ENCODE peak calls at places on chromosomes 5 and 9, in five cellular contexts. X is cardiac muscle cell, P is heart right ventricle, S is heart left ventricle, I is ascending aorta. U is an unnamed sample.

GRCh38 chr9:135662758-135663450 is at the start of gene LCN9:
- DNase-seq in S (no peak), P (no peak), X (no peak), I (no peak), U (no peak)

GRCh38 chr5:101047181-101047580 is 144.1 kb upstream of the ST8SIA4 start:
- DNase-seq in P (no peak), I (no peak), X (no peak), S (no peak), U (no peak)

GRCh38 chr5:82265052-82265451 is 13.1 kb downstream of the RPS23 start:
- DNase-seq in S (no peak), X (no peak), P (no peak), I (no peak), U (no peak)

GRCh38 chr5:4875942-4876341 is 264.2 kb upstream of the ADAMTS16 start:
- DNase-seq in S (no peak), X (no peak), I (no peak), P (no peak), U (no peak)

GRCh38 chr9:76926324-76926731 is 20.4 kb upstream of the PRUNE2 start:
- DNase-seq in S (no peak), P (no peak), X (no peak), I (peak; percentile 23), U (no peak)

GRCh38 chr5:142857405-142857804 is 87.2 kb downstream of the ARHGAP26 start:
- DNase-seq in X (no peak), P (no peak), S (no peak), I (no peak), U (no peak)

GRCh38 chr5:118371973-118372650 is 616.2 kb downstream of the DTWD2 start:
- DNase-seq in X (no peak), I (no peak), P (peak; percentile 36), S (peak; percentile 35), U (no peak)

GRCh38 chr5:14487896-14488570 is 93.6 kb upstream of the OTULINL start:
- DNase-seq in I (no peak), X (no peak), P (no peak), S (no peak), U (no peak)

GRCh38 chr5:51618234-51618633 is 235.0 kb downstream of the ISL1 start:
- DNase-seq in S (no peak), P (no peak), I (no peak), X (peak; percentile 38), U (no peak)

GRCh38 chr9:109973336-109973735 is 193.3 kb downstream of the PALM2AKAP2 start:
- DNase-seq in I (no peak), X (no peak), P (no peak), S (no peak), U (no peak)

GRCh38 chr9:109974143-109974917 is 194.3 kb downstream of the PALM2AKAP2 start:
- DNase-seq in P (peak; percentile 49), X (no peak), I (no peak), S (peak; percentile 75), U (no peak)

GRCh38 chr9:109974918-109975276 is 194.9 kb downstream of the PALM2AKAP2 start:
- DNase-seq in X (no peak), P (no peak), S (no peak), I (no peak), U (no peak)

GRCh38 chr9:109971226-109971625 is 191.2 kb downstream of the PALM2AKAP2 start:
- DNase-seq in X (no peak), S (no peak), P (no peak), I (no peak), U (no peak)

DNA sequence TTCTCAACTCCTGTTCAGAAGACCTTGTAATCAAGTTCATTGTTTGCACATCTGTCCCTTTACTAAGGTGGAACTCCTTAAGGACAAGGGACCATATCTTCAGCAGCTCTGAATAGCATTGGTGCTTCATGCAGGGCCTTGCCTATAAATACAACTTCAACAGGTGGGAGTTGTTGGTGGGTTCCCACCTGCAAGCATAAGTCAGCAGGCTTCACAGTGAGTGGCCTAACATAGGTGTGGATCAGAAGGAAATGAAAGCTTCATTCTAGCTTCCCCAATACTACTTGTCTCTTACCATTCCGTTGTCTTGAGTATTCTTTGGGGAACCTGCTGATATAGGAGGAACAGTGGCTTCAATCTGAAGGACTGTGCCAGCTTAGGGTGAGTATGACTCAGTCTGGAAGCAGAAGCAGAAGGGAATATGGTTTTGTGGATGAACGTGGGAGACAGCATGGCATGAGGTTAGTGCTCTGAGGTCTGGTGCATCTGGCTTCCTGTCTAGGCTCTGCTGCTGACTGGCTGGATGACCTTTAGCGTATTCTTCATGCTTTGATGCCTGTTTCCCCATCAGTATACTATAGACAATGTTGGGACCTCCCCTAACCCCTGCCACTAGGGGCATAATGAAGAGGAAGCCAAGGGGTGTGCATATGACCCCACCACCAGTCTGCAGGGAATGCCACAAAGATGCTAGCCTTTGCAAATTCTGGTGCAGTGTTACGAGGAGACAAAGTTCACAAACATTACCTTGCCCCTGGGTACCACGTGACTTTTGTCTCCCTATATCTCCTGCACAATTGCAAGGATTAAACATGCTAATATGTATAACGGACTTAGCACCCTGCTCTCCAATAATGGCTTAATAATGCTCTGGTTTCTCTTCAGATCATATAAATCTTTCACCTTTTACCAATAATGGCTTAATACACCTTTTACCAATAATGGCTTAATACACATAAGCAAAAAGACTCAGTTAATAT is 192.3 kb downstream of the PALM2AKAP2 start:
- DNase-seq in S (no peak), I (no peak), X (no peak), P (no peak), U (no peak)
- H3K4me1 ChIP-seq in S (peaks cover 57% of the 10 kb centered on the region), I (no peaks in the 10 kb centered on the region), X (no peaks in the 10 kb centered on the region), P (peaks cover 3% of the 10 kb centered on the region), U (peaks cover 53% of the 10 kb centered on the region)

GRCh38 chr9:72614057-72614456 is 92.6 kb downstream of the TMC1 start:
- DNase-seq in P (no peak), X (no peak), I (no peak), S (no peak), U (no peak)

GRCh38 chr9:72612449-72612848 is 91.0 kb downstream of the TMC1 start:
- DNase-seq in S (no peak), I (no peak), P (no peak), X (no peak), U (no peak)

DNA sequence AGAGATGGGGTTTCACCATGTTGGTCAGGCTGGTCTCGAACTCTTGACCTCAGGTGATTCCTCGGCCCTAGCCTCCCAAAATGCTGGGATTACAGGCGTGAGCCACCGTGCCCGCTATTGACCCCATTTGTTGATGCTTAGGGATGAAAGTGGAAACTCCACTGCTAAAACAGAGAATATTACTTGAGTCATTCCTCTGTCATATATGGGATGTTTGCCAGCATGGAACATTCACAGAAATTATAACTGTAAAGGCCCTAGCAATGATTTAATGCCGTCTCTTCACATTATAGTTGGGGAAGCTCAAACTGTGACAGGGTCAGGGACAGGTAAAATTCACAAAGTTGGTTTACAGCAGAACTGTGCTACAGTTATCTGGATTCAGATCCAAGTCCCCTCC is 94.5 kb downstream of the TMC1 start:
- DNase-seq in S (no peak), I (no peak), X (no peak), P (no peak), U (no peak)
- H3K36me3 ChIP-seq in S (no peaks in the 10 kb centered on the region), I (no peaks in the 10 kb centered on the region), X (no peaks in the 10 kb centered on the region), P (no peaks in the 10 kb centered on the region), U (no peaks in the 10 kb centered on the region)

DNA sequence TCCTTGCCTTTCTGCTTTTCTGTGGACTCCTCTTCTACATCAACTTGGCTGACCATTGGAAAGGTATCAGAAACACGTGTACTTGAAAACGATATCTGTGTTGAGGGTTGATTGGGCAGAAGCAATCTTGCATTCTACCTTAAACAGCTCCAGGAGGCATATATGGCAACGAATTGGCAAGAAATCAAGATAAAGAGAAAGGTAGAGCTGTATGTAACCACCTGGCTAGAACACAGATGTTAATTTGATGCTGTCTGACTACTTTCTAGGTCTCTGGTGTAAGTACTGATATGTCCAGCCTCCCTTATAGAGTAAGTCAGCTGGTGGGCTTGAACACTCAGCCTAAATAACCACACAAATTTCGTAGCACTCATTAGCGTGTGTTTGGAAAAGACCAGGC is 1.3 kb downstream of the MAN1B1 start:
- DNase-seq in I (no peak), P (no peak), X (no peak), S (no peak), U (no peak)
- H3K4me1 ChIP-seq in I (peaks cover 12% of the 10 kb centered on the region), P (peaks cover 6% of the 10 kb centered on the region), X (peaks cover 4% of the 10 kb centered on the region), S (peaks cover 23% of the 10 kb centered on the region), U (peaks cover 29% of the 10 kb centered on the region)

DNA sequence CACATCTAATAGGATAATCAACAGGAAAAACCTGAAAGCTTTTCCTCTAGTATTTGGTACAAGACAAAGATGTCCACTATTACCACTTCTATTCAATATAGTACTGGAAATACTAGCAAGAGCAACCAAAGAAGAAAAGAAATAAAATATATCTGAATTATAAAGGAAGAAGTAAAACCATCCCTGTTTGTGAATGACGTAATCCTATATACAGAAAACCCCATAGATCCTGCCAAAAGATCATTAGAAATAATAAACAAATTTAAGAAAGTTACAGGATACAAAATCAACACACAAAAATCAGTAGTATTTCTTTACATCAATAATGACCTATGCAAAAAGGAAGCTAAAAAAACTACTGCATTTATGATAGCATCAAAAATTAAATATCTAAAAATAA is 1191.3 kb upstream of the C9orf72 start:
- DNase-seq in X (no peak), S (no peak), I (no peak), P (no peak), U (no peak)
- H3K36me3 ChIP-seq in X (no peaks in the 10 kb centered on the region), S (no peaks in the 10 kb centered on the region), I (no peaks in the 10 kb centered on the region), P (no peaks in the 10 kb centered on the region), U (no peaks in the 10 kb centered on the region)

U was measured in CD4-positive, alpha-beta memory T cell.